ENCODE peak calls at places on chromosome 15, in seven cellular contexts. H is MV-4-11, K is posterior cingulate gyrus, M is NCI-H774, F is H54, R is foreskin keratinocyte, P is foreskin fibroblast. W is an unnamed sample.

GRCh38 chr15:69668963-69669362 is 216.3 kb downstream of the RPLP1 start:
- DNase-seq in H (peak), K (no peak), M (no peak), F (no peak), R (no peak), P (no peak), W (no peak)

GRCh38 chr15:78059110-78059839 is 18.2 kb downstream of the TBC1D2B start:
- DNase-seq in H (peak), K (no peak), M (no peak), F (no peak), R (no peak), P (peak), W (no peak)

GRCh38 chr15:62549345-62549970 is 384.4 kb upstream of the C2CD4B start:
- DNase-seq in H (no peak), K (no peak), M (no peak), F (peak), R (peak), P (peak), W (no peak)

GRCh38 chr15:77369168-77369567 is 50.7 kb downstream of the PEAK1 start:
- DNase-seq in H (no peak), K (no peak), M (no peak), F (no peak), R (no peak), P (peak), W (no peak)

GRCh38 chr15:93664180-93664951 is 567.0 kb upstream of the MCTP2 start:
- DNase-seq in H (no peak), K (no peak), M (no peak), F (no peak), R (no peak), P (no peak), W (no peak)

GRCh38 chr15:70250208-70251201 is 152.8 kb upstream of the TLE3 start:
- DNase-seq in H (no peak), K (no peak), M (no peak), F (no peak), R (no peak), P (no peak), W (no peak)

GRCh38 chr15:100833432-100834389 is 45.9 kb upstream of the ALDH1A3 start:
- DNase-seq in H (peak), K (no peak), M (no peak), F (no peak), R (no peak), P (no peak), W (no peak)

GRCh38 chr15:84983711-84984110 is 2.1 kb downstream of the PDE8A start:
- DNase-seq in H (no peak), K (no peak), M (no peak), F (no peak), R (no peak), P (no peak), W (no peak)

GRCh38 chr15:74127954-74128784 is 2.2 kb upstream of the ISLR2 start:
- DNase-seq in H (no peak), K (no peak), M (no peak), F (no peak), R (peak), P (peak), W (no peak)

GRCh38 chr15:100880139-100880896 is 687 bp downstream of the ALDH1A3 start:
- DNase-seq in H (no peak), K (no peak), M (no peak), F (no peak), R (peak), P (no peak), W (no peak)

GRCh38 chr15:44427756-44428724 is 611 bp downstream of the CTDSPL2 start:
- DNase-seq in H (peak), K (no peak), M (peak), F (peak), R (peak), P (no peak), W (no peak)

W was measured in T1000.